ENCODE peak calls at places on chromosome X, in four cellular contexts. One of them, this sample, is unnamed.
A peak's percentile ranks its signal among the peaks of the same experiment; 100 is the strongest.

GRCh38 chrX:119234931-119235555 is 1.0 kb upstream of the PGRMC1 start:
- DNase-seq in neural progenitor cell: peak; percentile 41
- DNase-seq in A673: no peak
- DNase-seq in heart right ventricle: peak; percentile 9
- DNase-seq in this sample: no peak

GRCh38 chrX:16185725-16186136 is 18.4 kb downstream of the MAGEB17 start:
- DNase-seq in neural progenitor cell: no peak
- DNase-seq in A673: peak; percentile 28
- DNase-seq in heart right ventricle: no peak
- DNase-seq in this sample: no peak

GRCh38 chrX:100649550-100650356 is 5.8 kb downstream of the SRPX2 start:
- DNase-seq in neural progenitor cell: peak; percentile 51
- DNase-seq in A673: peak; percentile 70
- DNase-seq in heart right ventricle: peak; percentile 48
- DNase-seq in this sample: no peak

GRCh38 chrX:14529288-14529989 is at the start of gene GLRA2:
- DNase-seq in neural progenitor cell: peak; percentile 82
- DNase-seq in A673: peak; percentile 46
- DNase-seq in heart right ventricle: no peak
- DNase-seq in this sample: no peak

GRCh38 chrX:148681605-148682004 is 181.2 kb downstream of the AFF2 start:
- DNase-seq in neural progenitor cell: no peak
- DNase-seq in A673: no peak
- DNase-seq in heart right ventricle: no peak
- DNase-seq in this sample: no peak

GRCh38 chrX:108131471-108131870 is 39.9 kb downstream of the ATG4A start:
- DNase-seq in neural progenitor cell: no peak
- DNase-seq in A673: no peak
- DNase-seq in heart right ventricle: peak; percentile 6
- DNase-seq in this sample: no peak

GRCh38 chrX:46179748-46180147 is 365.5 kb downstream of the ZNF674 start:
- DNase-seq in neural progenitor cell: no peak
- DNase-seq in A673: no peak
- DNase-seq in heart right ventricle: no peak
- DNase-seq in this sample: no peak

GRCh38 chrX:69988955-69989394 is 60.8 kb downstream of the AWAT2 start:
- DNase-seq in neural progenitor cell: no peak
- DNase-seq in A673: no peak
- DNase-seq in heart right ventricle: peak; percentile 36
- DNase-seq in this sample: no peak

GRCh38 chrX:44312421-44312820 is 31.1 kb downstream of the EFHC2 start:
- DNase-seq in neural progenitor cell: no peak
- DNase-seq in A673: no peak
- DNase-seq in heart right ventricle: no peak
- DNase-seq in this sample: no peak

GRCh38 chrX:106862972-106863688 is 40.0 kb downstream of the RIPPLY1 start:
- DNase-seq in neural progenitor cell: peak; percentile 29
- DNase-seq in A673: peak; percentile 23
- DNase-seq in heart right ventricle: no peak
- DNase-seq in this sample: no peak

GRCh38 chrX:130014356-130014755 is 31.9 kb downstream of the BCORL1 start:
- DNase-seq in neural progenitor cell: no peak
- DNase-seq in A673: no peak
- DNase-seq in heart right ventricle: no peak
- DNase-seq in this sample: no peak

GRCh38 chrX:47283015-47283771 is 50.4 kb downstream of the USP11 start:
- DNase-seq in neural progenitor cell: no peak
- DNase-seq in A673: peak; percentile 40
- DNase-seq in heart right ventricle: peak; percentile 8
- DNase-seq in this sample: no peak

GRCh38 chrX:129686422-129686948 is 31.7 kb upstream of the APLN start:
- DNase-seq in neural progenitor cell: no peak
- DNase-seq in A673: no peak
- DNase-seq in heart right ventricle: peak; percentile 64
- DNase-seq in this sample: no peak

GRCh38 chrX:639151-639550 is 8.6 kb downstream of the SHOX start:
- DNase-seq in neural progenitor cell: peak; percentile 16
- DNase-seq in A673: no peak
- DNase-seq in heart right ventricle: no peak
- DNase-seq in this sample: no peak

GRCh38 chrX:16282209-16282608 is 114.9 kb downstream of the MAGEB17 start:
- DNase-seq in neural progenitor cell: no peak
- DNase-seq in A673: no peak
- DNase-seq in heart right ventricle: peak; percentile 2
- DNase-seq in this sample: no peak

GRCh38 chrX:87067795-87068194 is 449.8 kb upstream of the KLHL4 start:
- DNase-seq in neural progenitor cell: no peak
- DNase-seq in A673: no peak
- DNase-seq in heart right ventricle: no peak
- DNase-seq in this sample: no peak

GRCh38 chrX:107677909-107678308 is 49.6 kb downstream of the PRPS1 start:
- DNase-seq in neural progenitor cell: no peak
- DNase-seq in A673: no peak
- DNase-seq in heart right ventricle: no peak
- DNase-seq in this sample: no peak

GRCh38 chrX:154507673-154508072 is 8.4 kb downstream of the FAM3A start:
- DNase-seq in neural progenitor cell: no peak
- DNase-seq in A673: no peak
- DNase-seq in heart right ventricle: no peak
- DNase-seq in this sample: no peak

GRCh38 chrX:144681501-144681900 is 565.8 kb upstream of the SPANXN1 start:
- DNase-seq in neural progenitor cell: no peak
- DNase-seq in A673: no peak
- DNase-seq in heart right ventricle: no peak
- DNase-seq in this sample: no peak

GRCh38 chrX:74246524-74246923 is 57.5 kb upstream of the ZCCHC13 start:
- DNase-seq in neural progenitor cell: no peak
- DNase-seq in A673: no peak
- DNase-seq in heart right ventricle: no peak
- DNase-seq in this sample: no peak

GRCh38 chrX:18166068-18166467 is 54.6 kb downstream of the BEND2 start:
- DNase-seq in neural progenitor cell: no peak
- DNase-seq in A673: no peak
- DNase-seq in heart right ventricle: no peak
- DNase-seq in this sample: no peak

GRCh38 chrX:85765651-85766050 is 281.7 kb downstream of the CHM start:
- DNase-seq in neural progenitor cell: no peak
- DNase-seq in A673: no peak
- DNase-seq in heart right ventricle: no peak
- DNase-seq in this sample: no peak

GRCh38 chrX:96889726-96890125 is 6.0 kb downstream of the RPA4 start:
- DNase-seq in neural progenitor cell: no peak
- DNase-seq in A673: no peak
- DNase-seq in heart right ventricle: no peak
- DNase-seq in this sample: no peak

GRCh38 chrX:144219035-144219434 is 335.2 kb downstream of the UBE2NL start:
- DNase-seq in neural progenitor cell: peak; percentile 24
- DNase-seq in A673: no peak
- DNase-seq in heart right ventricle: no peak
- DNase-seq in this sample: no peak

GRCh38 chrX:126376465-126376864 is 176.1 kb downstream of the DCAF12L1 start:
- DNase-seq in neural progenitor cell: no peak
- DNase-seq in A673: no peak
- DNase-seq in heart right ventricle: no peak
- DNase-seq in this sample: no peak

GRCh38 chrX:48939417-48940228 is 17.8 kb downstream of the OTUD5 start:
- DNase-seq in neural progenitor cell: no peak
- DNase-seq in A673: no peak
- DNase-seq in heart right ventricle: no peak
- DNase-seq in this sample: no peak

GRCh38 chrX:23317799-23318724 is 16.6 kb upstream of the PTCHD1 start:
- DNase-seq in neural progenitor cell: peak; percentile 61
- DNase-seq in A673: peak; percentile 51
- DNase-seq in heart right ventricle: no peak
- DNase-seq in this sample: peak; percentile 15
- TF ChIP-seq CTCF in neural progenitor cell: peak; percentile 79
- TF ChIP-seq CTCF in A673: peak; percentile 92
- TF ChIP-seq CTCF in heart right ventricle: peak; percentile 51
- TF ChIP-seq CTCF in this sample: peak; percentile 40

GRCh38 chrX:2317527-2318055 is 183.2 kb downstream of the DHRSX start:
- DNase-seq in neural progenitor cell: no peak
- DNase-seq in A673: no peak
- DNase-seq in heart right ventricle: no peak
- DNase-seq in this sample: no peak

GRCh38 chrX:2318371-2318770 is 182.4 kb downstream of the DHRSX start:
- DNase-seq in neural progenitor cell: no peak
- DNase-seq in A673: no peak
- DNase-seq in heart right ventricle: no peak
- DNase-seq in this sample: no peak

GRCh38 chrX:2321411-2321810 is 179.4 kb downstream of the DHRSX start:
- DNase-seq in neural progenitor cell: no peak
- DNase-seq in A673: no peak
- DNase-seq in heart right ventricle: no peak
- DNase-seq in this sample: no peak

GRCh38 chrX:2320089-2320488 is 180.7 kb downstream of the DHRSX start:
- DNase-seq in neural progenitor cell: no peak
- DNase-seq in A673: no peak
- DNase-seq in heart right ventricle: no peak
- DNase-seq in this sample: no peak

GRCh38 chrX:2320580-2321327 is 180.0 kb downstream of the DHRSX start:
- DNase-seq in neural progenitor cell: no peak
- DNase-seq in A673: no peak
- DNase-seq in heart right ventricle: peak; percentile 48
- DNase-seq in this sample: no peak
- H3K27ac ChIP-seq in neural progenitor cell: peak overlapping the region; percentile 58
- H3K27ac ChIP-seq in A673: no peak overlapping the region
- H3K27ac ChIP-seq in heart right ventricle: peak overlapping the region; percentile 60
- H3K27ac ChIP-seq in this sample: no peak overlapping the region

DNA sequence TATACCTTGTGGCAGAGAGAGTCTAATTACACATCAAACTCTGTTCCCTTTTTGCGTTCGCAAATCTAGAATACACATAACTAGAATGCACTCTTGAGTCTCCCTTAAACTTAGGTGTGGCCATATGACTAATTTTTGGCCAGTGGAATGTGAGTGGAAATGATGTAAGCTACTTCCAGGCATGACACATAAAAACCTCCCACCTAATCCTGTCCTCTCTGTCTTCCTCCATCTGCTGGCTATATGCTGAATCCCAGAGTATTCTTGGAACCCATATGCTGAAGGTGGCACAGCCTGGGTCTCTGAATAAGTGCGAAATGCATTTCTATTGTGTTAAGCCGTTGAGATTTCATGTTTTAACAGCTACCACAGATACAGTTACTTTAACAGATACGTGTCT is 269.9 kb upstream of the NRK start:
- DNase-seq in neural progenitor cell: no peak
- DNase-seq in A673: no peak
- DNase-seq in heart right ventricle: no peak
- DNase-seq in this sample: no peak
- TF ChIP-seq CTCF in neural progenitor cell: no peak
- TF ChIP-seq CTCF in A673: no peak
- TF ChIP-seq CTCF in heart right ventricle: no peak
- TF ChIP-seq CTCF in this sample: no peak

GRCh38 chrX:136148391-136148790 is 1.1 kb downstream of the FHL1 start:
- DNase-seq in neural progenitor cell: no peak
- DNase-seq in A673: no peak
- DNase-seq in heart right ventricle: no peak
- DNase-seq in this sample: no peak

GRCh38 chrX:136143714-136144113 is 3.6 kb upstream of the FHL1 start:
- DNase-seq in neural progenitor cell: no peak
- DNase-seq in A673: no peak
- DNase-seq in heart right ventricle: peak; percentile 13
- DNase-seq in this sample: no peak

GRCh38 chrX:136147320-136147901 is at the start of gene FHL1:
- DNase-seq in neural progenitor cell: peak; percentile 75
- DNase-seq in A673: peak; percentile 52
- DNase-seq in heart right ventricle: peak; percentile 67
- DNase-seq in this sample: peak; percentile 49

GRCh38 chrX:136146614-136147319 is 566 bp upstream of the FHL1 start:
- DNase-seq in neural progenitor cell: peak; percentile 49
- DNase-seq in A673: no peak
- DNase-seq in heart right ventricle: peak; percentile 12
- DNase-seq in this sample: peak; percentile 22

GRCh38 chrX:136147966-136148365 is 633 bp downstream of the FHL1 start:
- DNase-seq in neural progenitor cell: peak; percentile 18
- DNase-seq in A673: no peak
- DNase-seq in heart right ventricle: peak; percentile 17
- DNase-seq in this sample: no peak
- H3K27ac ChIP-seq in neural progenitor cell: no peak overlapping the region
- H3K27ac ChIP-seq in A673: no peak overlapping the region
- H3K27ac ChIP-seq in heart right ventricle: peak overlapping the region; percentile 90
- H3K27ac ChIP-seq in this sample: no peak overlapping the region

GRCh38 chrX:152658302-152658701 is 20.6 kb downstream of the GABRQ start:
- DNase-seq in neural progenitor cell: peak; percentile 32
- DNase-seq in A673: no peak
- DNase-seq in heart right ventricle: no peak
- DNase-seq in this sample: no peak
- TF ChIP-seq CTCF in neural progenitor cell: peak; percentile 51
- TF ChIP-seq CTCF in A673: peak; percentile 35
- TF ChIP-seq CTCF in heart right ventricle: no peak
- TF ChIP-seq CTCF in this sample: no peak

GRCh38 chrX:9865804-9866471 is 79.7 kb downstream of the SHROOM2 start:
- DNase-seq in neural progenitor cell: no peak
- DNase-seq in A673: no peak
- DNase-seq in heart right ventricle: no peak
- DNase-seq in this sample: no peak
- H3K27ac ChIP-seq in neural progenitor cell: no peak overlapping the region
- H3K27ac ChIP-seq in A673: no peak overlapping the region
- H3K27ac ChIP-seq in heart right ventricle: no peak overlapping the region
- H3K27ac ChIP-seq in this sample: no peak overlapping the region

DNA sequence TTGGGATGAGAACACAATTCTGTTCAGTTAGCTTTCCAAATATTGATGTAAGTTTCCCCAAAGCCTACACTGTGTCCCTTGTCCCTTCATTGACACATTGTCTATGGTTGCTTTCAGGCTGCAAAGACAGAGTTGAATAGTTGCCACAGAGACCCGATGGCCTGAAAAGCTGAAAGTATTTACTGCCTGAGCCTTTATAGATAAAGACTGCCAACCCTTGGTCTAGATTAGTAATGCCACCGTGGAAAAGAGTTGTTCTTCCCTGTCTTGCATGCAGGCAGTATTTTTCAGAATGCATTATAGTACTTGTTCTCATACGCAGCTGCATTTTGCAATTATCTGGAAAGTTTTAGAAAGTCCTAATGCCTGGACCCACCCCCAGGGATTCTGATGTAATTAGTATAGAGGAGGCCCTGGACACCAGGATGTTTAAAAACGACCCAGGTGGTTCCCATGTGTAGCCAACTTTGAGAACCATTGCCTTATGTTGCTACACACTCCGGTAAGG is 180.8 kb downstream of the FRMPD4 start:
- DNase-seq in neural progenitor cell: peak; percentile 24
- DNase-seq in A673: no peak
- DNase-seq in heart right ventricle: no peak
- DNase-seq in this sample: no peak
- TF ChIP-seq CTCF in neural progenitor cell: peak; percentile 29
- TF ChIP-seq CTCF in A673: no peak
- TF ChIP-seq CTCF in heart right ventricle: no peak
- TF ChIP-seq CTCF in this sample: no peak

GRCh38 chrX:37846558-37846933 is 825 bp downstream of the DYNLT3 start:
- DNase-seq in neural progenitor cell: no peak
- DNase-seq in A673: no peak
- DNase-seq in heart right ventricle: no peak
- DNase-seq in this sample: no peak
- H3K27ac ChIP-seq in neural progenitor cell: no peak overlapping the region
- H3K27ac ChIP-seq in A673: no peak overlapping the region
- H3K27ac ChIP-seq in heart right ventricle: peak overlapping the region; percentile 83
- H3K27ac ChIP-seq in this sample: peak overlapping the region; percentile 83

This sample was measured in CD4-positive, alpha-beta T cell.